ENCODE peak calls at places on chromosomes 1 and 21, in ten cellular contexts. M is heart left ventricle; O is esophagus squamous epithelium; L is CD8-positive, alpha-beta memory T cell; C is endothelial cell of umbilical vein; H is mesendoderm; I is CD8-positive, alpha-beta T cell; N is GM23248; A is BE2C; B is spleen. S is an unnamed sample. For H3K4me1, the result is how much of the 10 kb centered on the place peaks cover.

GRCh38 chr1:172775598-172776570 is 117.0 kb downstream of the FASLG start:
- DNase-seq in C (no peak), N (peak), M (no peak), L (no peak), H (no peak), I (no peak), B (no peak), A (no peak), O (no peak), S (no peak)

GRCh38 chr1:101003012-101003650 is 22.5 kb downstream of the DPH5 start:
- DNase-seq in C (peak), L (no peak), N (no peak), B (no peak), A (no peak), I (no peak), M (no peak), O (no peak), H (no peak), S (no peak)

GRCh38 chr1:77538956-77539509 is 143.4 kb downstream of the ZZZ3 start:
- DNase-seq in B (no peak), M (peak), L (no peak), C (no peak), O (no peak), I (no peak), N (peak), A (no peak), H (no peak), S (no peak)

GRCh38 chr1:181106479-181106878 is 18.0 kb downstream of the IER5 start:
- DNase-seq in B (no peak), M (no peak), C (no peak), A (no peak), N (no peak), I (no peak), O (no peak), L (no peak), H (no peak), S (no peak)

GRCh38 chr1:203338335-203339036 is 12.4 kb downstream of the FMOD start:
- DNase-seq in N (peak), L (peak), I (peak), A (peak), H (peak), M (peak), O (no peak), B (peak), C (peak), S (peak)

GRCh38 chr21:38476385-38476784 is 21.9 kb downstream of the ERG start:
- DNase-seq in I (no peak), H (no peak), O (no peak), B (no peak), M (peak), L (no peak), A (no peak), N (no peak), C (peak), S (no peak)

GRCh38 chr1:99457381-99458165 is 188.3 kb upstream of the PALMD start:
- DNase-seq in B (no peak), I (no peak), N (peak), A (no peak), M (no peak), O (no peak), L (no peak), C (no peak), H (peak), S (peak)

GRCh38 chr1:177927021-177927596 is 42.7 kb downstream of the SEC16B start:
- DNase-seq in C (peak), L (no peak), B (no peak), I (no peak), A (no peak), N (peak), O (no peak), H (no peak), M (no peak), S (no peak)

GRCh38 chr21:25573409-25574206 is 33.7 kb downstream of the MRPL39 start:
- DNase-seq in N (peak), O (no peak), M (no peak), H (peak), I (peak), A (peak), B (no peak), L (peak), C (peak), S (peak)

GRCh38 chr1:189431437-189431836 is 1046.2 kb downstream of the BRINP3 start:
- DNase-seq in O (no peak), A (no peak), L (no peak), M (no peak), N (no peak), B (no peak), H (peak), I (no peak), C (no peak), S (no peak)

GRCh38 chr21:26106562-26106961 is 64.0 kb downstream of the APP start:
- DNase-seq in I (no peak), H (peak), L (no peak), N (no peak), B (no peak), A (no peak), O (no peak), C (peak), M (no peak), S (no peak)

GRCh38 chr1:155083865-155084721 is 5.5 kb downstream of the EFNA3 start:
- DNase-seq in A (no peak), H (no peak), L (peak), B (no peak), N (peak), M (no peak), I (no peak), O (no peak), C (peak), S (peak)

GRCh38 chr1:174916846-174917245 is 82.9 kb upstream of the CACYBP start:
- DNase-seq in C (no peak), B (no peak), H (no peak), I (no peak), A (no peak), N (no peak), O (no peak), M (no peak), L (no peak), S (no peak)

GRCh38 chr1:232589111-232589808 is 40.7 kb downstream of the SIPA1L2 start:
- DNase-seq in L (no peak), N (no peak), O (no peak), C (no peak), H (no peak), A (no peak), M (no peak), B (no peak), I (no peak), S (no peak)

GRCh38 chr1:174040387-174040786 is 18.2 kb upstream of the RC3H1 start:
- DNase-seq in A (peak), H (no peak), B (no peak), N (peak), I (no peak), M (no peak), L (no peak), O (no peak), C (peak), S (no peak)

GRCh38 chr1:2004867-2005266 is 1.3 kb upstream of the CFAP74 start:
- DNase-seq in H (no peak), M (no peak), I (no peak), L (no peak), O (no peak), N (no peak), B (no peak), C (no peak), A (no peak), S (peak)

GRCh38 chr1:167086033-167086432 is 4.1 kb downstream of the GPA33 start:
- DNase-seq in N (no peak), B (no peak), M (no peak), H (no peak), L (no peak), A (no peak), O (no peak), C (no peak), I (no peak), S (no peak)

GRCh38 chr1:16998589-16998988 is 13.1 kb downstream of the ATP13A2 start:
- DNase-seq in M (no peak), L (no peak), O (no peak), A (no peak), N (no peak), B (no peak), C (peak), I (no peak), H (no peak), S (peak)

GRCh38 chr1:167862432-167863076 is 51.4 kb downstream of the ADCY10 start:
- DNase-seq in A (no peak), I (no peak), C (peak), B (no peak), H (no peak), O (no peak), M (no peak), L (no peak), N (peak), S (no peak)

GRCh38 chr1:230145953-230146476 is 79.0 kb downstream of the GALNT2 start:
- DNase-seq in M (no peak), O (no peak), N (no peak), C (no peak), A (no peak), H (no peak), B (no peak), I (no peak), L (no peak), S (no peak)

GRCh38 chr1:174964261-174964984 is 35.3 kb upstream of the CACYBP start:
- DNase-seq in M (no peak), H (no peak), N (peak), L (peak), O (no peak), B (no peak), I (peak), A (no peak), C (peak), S (no peak)

GRCh38 chr1:53372501-53372951 is 44.7 kb upstream of the LRP8 start:
- DNase-seq in M (peak), N (no peak), I (no peak), L (no peak), C (no peak), B (peak), H (no peak), O (no peak), A (no peak), S (no peak)

GRCh38 chr1:174942547-174943255 is 57.0 kb upstream of the CACYBP start:
- DNase-seq in B (no peak), N (peak), H (no peak), M (no peak), O (no peak), L (no peak), C (no peak), A (no peak), I (no peak), S (no peak)

GRCh38 chr1:53705446-53706096 is 33.4 kb downstream of the GLIS1 start:
- DNase-seq in M (no peak), C (no peak), L (no peak), H (no peak), A (no peak), N (no peak), B (no peak), O (no peak), I (no peak), S (no peak)

GRCh38 chr1:19764848-19765247 is 34.9 kb downstream of the TMCO4 start:
- DNase-seq in N (peak), H (no peak), L (no peak), I (no peak), A (no peak), O (no peak), C (no peak), M (no peak), B (no peak), S (no peak)

GRCh38 chr1:172394167-172394751 is 26.2 kb upstream of the C1orf105 start:
- DNase-seq in H (no peak), B (peak), I (peak), M (peak), L (peak), A (no peak), C (no peak), O (no peak), N (peak), S (no peak)

GRCh38 chr1:185328204-185328728 is 11.2 kb upstream of the IVNS1ABP start:
- DNase-seq in A (no peak), H (no peak), I (no peak), L (no peak), N (no peak), M (no peak), C (no peak), B (no peak), O (no peak), S (no peak)

GRCh38 chr1:67149179-67149770 is 14.5 kb upstream of the C1orf141 start:
- DNase-seq in B (peak), C (peak), O (peak), A (peak), M (peak), N (peak), H (peak), L (peak), I (peak), S (peak)

GRCh38 chr21:33843216-33843615 is 72.4 kb downstream of the ATP5PO start:
- DNase-seq in A (no peak), O (no peak), L (no peak), B (no peak), H (no peak), M (no peak), N (no peak), I (no peak), C (no peak), S (no peak)

GRCh38 chr21:39633043-39633442 is 20.3 kb downstream of the B3GALT5 start:
- DNase-seq in H (no peak), I (no peak), N (peak), B (no peak), C (no peak), M (no peak), O (no peak), L (no peak), A (no peak), S (no peak)

GRCh38 chr1:23018661-23019093 is 591 bp upstream of the KDM1A start:
- DNase-seq in N (peak), B (no peak), H (no peak), L (no peak), C (no peak), A (no peak), I (no peak), O (no peak), M (no peak), S (peak)

GRCh38 chr1:61447339-61448016 is 277.5 kb downstream of the TM2D1 start:
- DNase-seq in N (no peak), A (no peak), O (no peak), M (no peak), H (no peak), C (no peak), I (no peak), L (no peak), B (no peak), S (no peak)
- H3K4me1 ChIP-seq in N (under half), A (under half), O (under half), M (half or more), H (under half), C (under half), I (under half), L (under half), B (under half), S (under half)

GRCh38 chr1:21899972-21900371 is 37.1 kb downstream of the HSPG2 start:
- DNase-seq in L (no peak), C (peak), I (no peak), N (no peak), A (no peak), B (peak), H (no peak), O (no peak), M (peak), S (no peak)

GRCh38 chr1:21897844-21898243 is 39.3 kb downstream of the HSPG2 start:
- DNase-seq in N (no peak), O (no peak), M (no peak), C (peak), H (no peak), I (no peak), B (no peak), A (no peak), L (no peak), S (no peak)

GRCh38 chr1:21896652-21897532 is 40.2 kb downstream of the HSPG2 start:
- DNase-seq in I (no peak), L (no peak), N (peak), M (peak), C (peak), B (peak), H (peak), A (no peak), O (no peak), S (no peak)

GRCh38 chr1:21899267-21899810 is 37.8 kb downstream of the HSPG2 start:
- DNase-seq in L (no peak), C (no peak), M (no peak), A (no peak), B (peak), I (no peak), O (no peak), H (no peak), N (no peak), S (no peak)

DNA sequence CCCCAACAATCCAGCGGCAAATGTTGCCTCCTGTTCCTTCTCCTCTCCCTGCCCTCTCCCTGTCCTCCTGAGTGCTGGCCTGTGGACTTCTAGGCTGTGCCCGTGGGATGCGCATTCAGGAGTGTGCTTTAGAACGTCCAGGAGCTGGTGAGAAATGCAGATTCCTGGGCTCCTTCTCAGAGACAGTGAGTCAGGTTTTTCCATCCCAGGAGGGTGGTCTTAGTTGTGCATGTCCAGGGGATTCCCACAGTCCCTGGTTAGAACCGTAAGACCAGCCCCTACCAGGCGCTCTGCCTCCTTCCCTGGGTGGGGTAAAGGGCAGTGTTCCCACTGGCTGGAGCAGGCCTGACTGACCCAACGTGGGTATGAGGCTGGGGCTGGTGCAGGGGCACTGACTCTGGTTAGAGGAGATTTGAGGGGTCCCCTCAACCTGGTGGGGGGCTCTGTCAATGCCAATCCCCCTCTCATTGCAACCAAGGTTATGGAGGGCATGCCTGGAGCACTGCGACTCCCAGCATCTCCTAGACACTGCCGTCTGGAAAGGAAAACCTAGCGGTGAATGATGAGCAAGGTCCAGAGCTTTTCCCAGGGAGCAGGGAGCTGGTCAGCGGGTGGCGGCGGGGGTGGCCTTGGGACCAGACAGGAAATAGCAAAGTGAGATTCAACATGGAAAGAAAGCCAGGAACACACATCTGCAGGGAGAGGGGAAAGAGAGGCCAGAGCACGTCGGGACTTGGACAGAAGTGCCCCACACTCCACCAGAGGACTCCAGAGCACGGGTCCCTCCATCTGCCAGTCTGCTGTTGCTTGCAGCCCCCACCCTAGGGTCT is 38.6 kb downstream of the HSPG2 start:
- DNase-seq in A (no peak), N (peak), I (no peak), M (peak), L (no peak), C (peak), O (no peak), H (no peak), B (no peak), S (no peak)
- H3K4me1 ChIP-seq in A (under half), N (half or more), I (under half), M (half or more), L (under half), C (half or more), O (under half), H (under half), B (half or more), S (under half)

GRCh38 chr1:40820911-40821693 is 37.5 kb downstream of the KCNQ4 start:
- DNase-seq in B (no peak), M (no peak), A (no peak), H (no peak), L (no peak), O (no peak), I (no peak), N (no peak), C (no peak), S (peak)
- H3K4me1 ChIP-seq in B (under half), M (under half), A (under half), H (under half), L (under half), O (under half), I (under half), N (under half), C (under half), S (under half)

GRCh38 chr1:9703681-9704080 is 52.1 kb downstream of the PIK3CD start:
- DNase-seq in H (no peak), C (no peak), M (no peak), A (no peak), L (no peak), I (no peak), O (no peak), B (no peak), N (no peak), S (no peak)
- H3K4me1 ChIP-seq in H (under half), C (under half), M (under half), A (under half), L (under half), I (half or more), O (under half), B (half or more), N (under half), S (under half)

GRCh38 chr21:37453350-37453749 is 86.8 kb downstream of the DYRK1A start:
- DNase-seq in L (no peak), O (no peak), H (no peak), C (no peak), N (no peak), M (no peak), I (no peak), A (no peak), B (no peak), S (no peak)

GRCh38 chr21:37454869-37455503 is 88.4 kb downstream of the DYRK1A start:
- DNase-seq in L (no peak), A (no peak), N (no peak), B (no peak), H (no peak), C (no peak), O (no peak), I (no peak), M (no peak), S (peak)

GRCh38 chr21:37452222-37452621 is 85.6 kb downstream of the DYRK1A start:
- DNase-seq in A (no peak), O (no peak), B (no peak), N (peak), M (peak), H (peak), I (no peak), L (no peak), C (peak), S (peak)

GRCh38 chr21:37458669-37459276 is 92.2 kb downstream of the DYRK1A start:
- DNase-seq in L (no peak), B (no peak), A (no peak), O (no peak), M (no peak), C (no peak), H (peak), N (no peak), I (no peak), S (no peak)

DNA sequence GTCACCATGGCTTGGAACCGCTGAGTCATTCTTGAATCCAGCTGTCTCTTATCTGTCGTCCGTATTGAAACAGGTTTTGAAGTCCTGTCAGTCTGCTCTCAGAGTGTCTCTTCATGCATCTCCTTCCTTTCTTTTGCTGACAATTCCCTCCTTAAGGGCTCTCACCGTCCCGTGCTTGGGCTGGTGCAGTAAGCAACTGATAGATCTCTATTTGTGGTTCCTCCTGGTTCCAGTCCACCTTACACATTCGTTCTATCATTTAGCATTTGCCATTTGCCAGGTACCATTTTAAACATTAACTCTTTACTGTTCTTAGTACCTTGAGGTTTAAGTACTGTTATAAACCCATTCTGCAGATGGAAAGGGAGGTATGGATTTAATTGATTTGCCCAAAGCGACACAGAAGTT is 88.9 kb downstream of the DYRK1A start:
- DNase-seq in O (no peak), C (peak), H (peak), A (peak), N (peak), B (no peak), I (no peak), M (no peak), L (no peak), S (no peak)
- H3K4me1 ChIP-seq in O (under half), C (under half), H (under half), A (under half), N (half or more), B (half or more), I (half or more), M (half or more), L (half or more), S (under half)

GRCh38 chr1:228146761-228147693 is 2.7 kb upstream of the GJC2 start:
- DNase-seq in M (no peak), A (peak), N (no peak), I (no peak), O (no peak), H (no peak), L (no peak), C (no peak), B (no peak), S (peak)

GRCh38 chr1:228145498-228146425 is 4.0 kb upstream of the GJC2 start:
- DNase-seq in C (no peak), O (no peak), L (no peak), M (no peak), H (no peak), I (no peak), B (no peak), A (peak), N (no peak), S (peak)

GRCh38 chr1:228143480-228144212 is 3.6 kb downstream of the GUK1 start:
- DNase-seq in M (peak), A (peak), B (no peak), N (no peak), C (no peak), L (no peak), O (no peak), I (no peak), H (no peak), S (peak)

GRCh38 chr1:228144213-228145049 is 4.4 kb downstream of the GUK1 start:
- DNase-seq in A (no peak), C (no peak), N (no peak), O (no peak), B (no peak), M (no peak), I (no peak), H (no peak), L (peak), S (peak)

DNA sequence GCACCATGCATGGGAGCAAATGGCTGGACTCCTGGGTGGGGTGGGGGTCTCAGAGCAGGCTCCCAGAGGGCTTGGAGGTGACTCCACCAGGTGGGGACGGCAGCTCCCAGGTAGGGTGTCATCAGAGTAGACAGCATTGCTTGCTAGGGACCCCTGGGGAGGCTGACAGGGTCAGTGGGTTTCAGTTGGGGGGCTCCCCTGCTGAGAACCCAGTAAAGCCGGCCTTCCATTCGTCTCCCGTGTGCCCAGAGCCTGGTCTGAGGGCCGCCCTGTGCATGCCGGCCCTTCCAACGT is 4.7 kb upstream of the GJC2 start:
- DNase-seq in O (no peak), N (no peak), M (peak), A (peak), H (no peak), L (no peak), I (no peak), B (no peak), C (no peak), S (peak)
- H3K4me1 ChIP-seq in O (half or more), N (under half), M (half or more), A (under half), H (under half), L (half or more), I (under half), B (half or more), C (under half), S (under half)

S was measured in SK-N-SH.